ENCODE peak calls at places on chromosome 1, in six cellular contexts. One of them, this sample, is unnamed. For H3K36me3, the result is how much of the 10 kb centered on the place peaks cover.

GRCh38 chr1:169874229-169874628 is 19.5 kb downstream of the SCYL3 start:
- DNase-seq in kidney epithelial cell: no peak
- DNase-seq in bronchial epithelial cell: peak
- DNase-seq in left lung: no peak
- DNase-seq in tibial nerve: no peak
- DNase-seq in keratinocyte: no peak
- DNase-seq in this sample: peak

GRCh38 chr1:181352695-181353094 is 130.6 kb upstream of the CACNA1E start:
- DNase-seq in kidney epithelial cell: no peak
- DNase-seq in bronchial epithelial cell: no peak
- DNase-seq in left lung: no peak
- DNase-seq in tibial nerve: no peak
- DNase-seq in keratinocyte: no peak
- DNase-seq in this sample: no peak

GRCh38 chr1:164557270-164557669 is 1.7 kb upstream of the PBX1 start:
- DNase-seq in kidney epithelial cell: no peak
- DNase-seq in bronchial epithelial cell: peak
- DNase-seq in left lung: no peak
- DNase-seq in tibial nerve: no peak
- DNase-seq in keratinocyte: no peak
- DNase-seq in this sample: no peak

GRCh38 chr1:175498002-175498401 is 245.4 kb downstream of the TNR start:
- DNase-seq in kidney epithelial cell: no peak
- DNase-seq in bronchial epithelial cell: peak
- DNase-seq in left lung: no peak
- DNase-seq in tibial nerve: no peak
- DNase-seq in keratinocyte: no peak
- DNase-seq in this sample: no peak

GRCh38 chr1:65165269-65166002 is 17.4 kb downstream of the AK4 start:
- DNase-seq in kidney epithelial cell: no peak
- DNase-seq in bronchial epithelial cell: no peak
- DNase-seq in left lung: no peak
- DNase-seq in tibial nerve: no peak
- DNase-seq in keratinocyte: no peak
- DNase-seq in this sample: no peak

GRCh38 chr1:62466982-62467532 is 30.2 kb downstream of the USP1 start:
- DNase-seq in kidney epithelial cell: no peak
- DNase-seq in bronchial epithelial cell: no peak
- DNase-seq in left lung: no peak
- DNase-seq in tibial nerve: no peak
- DNase-seq in keratinocyte: no peak
- DNase-seq in this sample: no peak

GRCh38 chr1:30417701-30418425 is 305.5 kb downstream of the MATN1 start:
- DNase-seq in kidney epithelial cell: no peak
- DNase-seq in bronchial epithelial cell: no peak
- DNase-seq in left lung: no peak
- DNase-seq in tibial nerve: no peak
- DNase-seq in keratinocyte: no peak
- DNase-seq in this sample: no peak

GRCh38 chr1:55611123-55611522 is 396.0 kb upstream of the USP24 start:
- DNase-seq in kidney epithelial cell: no peak
- DNase-seq in bronchial epithelial cell: no peak
- DNase-seq in left lung: no peak
- DNase-seq in tibial nerve: no peak
- DNase-seq in keratinocyte: no peak
- DNase-seq in this sample: no peak

GRCh38 chr1:28249879-28250295 is 9.4 kb upstream of the SESN2 start:
- DNase-seq in kidney epithelial cell: no peak
- DNase-seq in bronchial epithelial cell: peak
- DNase-seq in left lung: no peak
- DNase-seq in tibial nerve: no peak
- DNase-seq in keratinocyte: no peak
- DNase-seq in this sample: no peak

GRCh38 chr1:193069748-193070394 is 10.5 kb downstream of the RO60 start:
- DNase-seq in kidney epithelial cell: no peak
- DNase-seq in bronchial epithelial cell: no peak
- DNase-seq in left lung: no peak
- DNase-seq in tibial nerve: no peak
- DNase-seq in keratinocyte: no peak
- DNase-seq in this sample: no peak

GRCh38 chr1:228647523-228648444 is 87.5 kb upstream of the RHOU start:
- DNase-seq in kidney epithelial cell: peak
- DNase-seq in bronchial epithelial cell: peak
- DNase-seq in left lung: peak
- DNase-seq in tibial nerve: no peak
- DNase-seq in keratinocyte: peak
- DNase-seq in this sample: no peak

GRCh38 chr1:229024528-229025119 is 246.3 kb upstream of the RAB4A start:
- DNase-seq in kidney epithelial cell: peak
- DNase-seq in bronchial epithelial cell: peak
- DNase-seq in left lung: no peak
- DNase-seq in tibial nerve: no peak
- DNase-seq in keratinocyte: peak
- DNase-seq in this sample: peak

GRCh38 chr1:234676103-234676594 is 66.2 kb upstream of the IRF2BP2 start:
- DNase-seq in kidney epithelial cell: peak
- DNase-seq in bronchial epithelial cell: peak
- DNase-seq in left lung: peak
- DNase-seq in tibial nerve: peak
- DNase-seq in keratinocyte: no peak
- DNase-seq in this sample: no peak

GRCh38 chr1:201898992-201899391 is 10.3 kb downstream of the SHISA4 start:
- DNase-seq in kidney epithelial cell: no peak
- DNase-seq in bronchial epithelial cell: no peak
- DNase-seq in left lung: peak
- DNase-seq in tibial nerve: no peak
- DNase-seq in keratinocyte: no peak
- DNase-seq in this sample: no peak

GRCh38 chr1:114756949-114757454 is 782 bp downstream of the CSDE1 start:
- DNase-seq in kidney epithelial cell: no peak
- DNase-seq in bronchial epithelial cell: peak
- DNase-seq in left lung: peak
- DNase-seq in tibial nerve: peak
- DNase-seq in keratinocyte: no peak
- DNase-seq in this sample: no peak

GRCh38 chr1:77762072-77762476 is 2.4 kb upstream of the USP33 start:
- DNase-seq in kidney epithelial cell: no peak
- DNase-seq in bronchial epithelial cell: peak
- DNase-seq in left lung: no peak
- DNase-seq in tibial nerve: no peak
- DNase-seq in keratinocyte: peak
- DNase-seq in this sample: no peak

GRCh38 chr1:47434051-47434842 is 3.6 kb upstream of the FOXD2 start:
- DNase-seq in kidney epithelial cell: no peak
- DNase-seq in bronchial epithelial cell: peak
- DNase-seq in left lung: peak
- DNase-seq in tibial nerve: peak
- DNase-seq in keratinocyte: no peak
- DNase-seq in this sample: no peak

GRCh38 chr1:235525314-235525713 is 21.1 kb upstream of the B3GALNT2 start:
- DNase-seq in kidney epithelial cell: no peak
- DNase-seq in bronchial epithelial cell: no peak
- DNase-seq in left lung: no peak
- DNase-seq in tibial nerve: no peak
- DNase-seq in keratinocyte: no peak
- DNase-seq in this sample: no peak

GRCh38 chr1:41500781-41501518 is 16.5 kb upstream of the EDN2 start:
- DNase-seq in kidney epithelial cell: no peak
- DNase-seq in bronchial epithelial cell: peak
- DNase-seq in left lung: no peak
- DNase-seq in tibial nerve: no peak
- DNase-seq in keratinocyte: no peak
- DNase-seq in this sample: no peak

GRCh38 chr1:12339861-12340557 is 110.2 kb downstream of the VPS13D start:
- DNase-seq in kidney epithelial cell: no peak
- DNase-seq in bronchial epithelial cell: no peak
- DNase-seq in left lung: no peak
- DNase-seq in tibial nerve: no peak
- DNase-seq in keratinocyte: no peak
- DNase-seq in this sample: no peak

GRCh38 chr1:151222130-151222529 is 23.8 kb downstream of the PIP5K1A start:
- DNase-seq in kidney epithelial cell: no peak
- DNase-seq in bronchial epithelial cell: no peak
- DNase-seq in left lung: no peak
- DNase-seq in tibial nerve: no peak
- DNase-seq in keratinocyte: no peak
- DNase-seq in this sample: no peak

GRCh38 chr1:162390396-162391185 is 9.1 kb downstream of the C1orf226 start:
- DNase-seq in kidney epithelial cell: no peak
- DNase-seq in bronchial epithelial cell: no peak
- DNase-seq in left lung: no peak
- DNase-seq in tibial nerve: no peak
- DNase-seq in keratinocyte: no peak
- DNase-seq in this sample: no peak

GRCh38 chr1:202227273-202227672 is 33.7 kb downstream of the LGR6 start:
- DNase-seq in kidney epithelial cell: no peak
- DNase-seq in bronchial epithelial cell: no peak
- DNase-seq in left lung: no peak
- DNase-seq in tibial nerve: no peak
- DNase-seq in keratinocyte: no peak
- DNase-seq in this sample: no peak

GRCh38 chr1:95660736-95661135 is 426.7 kb downstream of the RWDD3 start:
- DNase-seq in kidney epithelial cell: no peak
- DNase-seq in bronchial epithelial cell: no peak
- DNase-seq in left lung: no peak
- DNase-seq in tibial nerve: no peak
- DNase-seq in keratinocyte: no peak
- DNase-seq in this sample: no peak

GRCh38 chr1:22280526-22280925 is 137.6 kb upstream of the WNT4 start:
- DNase-seq in kidney epithelial cell: no peak
- DNase-seq in bronchial epithelial cell: no peak
- DNase-seq in left lung: no peak
- DNase-seq in tibial nerve: no peak
- DNase-seq in keratinocyte: no peak
- DNase-seq in this sample: no peak

GRCh38 chr1:30892671-30893073 is 15.9 kb downstream of the SDC3 start:
- DNase-seq in kidney epithelial cell: no peak
- DNase-seq in bronchial epithelial cell: no peak
- DNase-seq in left lung: no peak
- DNase-seq in tibial nerve: no peak
- DNase-seq in keratinocyte: no peak
- DNase-seq in this sample: no peak

GRCh38 chr1:209490013-209490412 is 93.5 kb upstream of the CAMK1G start:
- DNase-seq in kidney epithelial cell: no peak
- DNase-seq in bronchial epithelial cell: peak
- DNase-seq in left lung: no peak
- DNase-seq in tibial nerve: no peak
- DNase-seq in keratinocyte: no peak
- DNase-seq in this sample: no peak

GRCh38 chr1:148379170-148379500 is 104.0 kb downstream of the PPIAL4G start:
- DNase-seq in kidney epithelial cell: no peak
- DNase-seq in bronchial epithelial cell: no peak
- DNase-seq in left lung: peak
- DNase-seq in tibial nerve: no peak
- DNase-seq in keratinocyte: no peak
- DNase-seq in this sample: no peak

GRCh38 chr1:229027622-229028182 is 243.2 kb upstream of the RAB4A start:
- DNase-seq in kidney epithelial cell: no peak
- DNase-seq in bronchial epithelial cell: peak
- DNase-seq in left lung: no peak
- DNase-seq in tibial nerve: peak
- DNase-seq in keratinocyte: no peak
- DNase-seq in this sample: no peak

GRCh38 chr1:41611068-41611931 is 126.8 kb upstream of the EDN2 start:
- DNase-seq in kidney epithelial cell: no peak
- DNase-seq in bronchial epithelial cell: no peak
- DNase-seq in left lung: no peak
- DNase-seq in tibial nerve: no peak
- DNase-seq in keratinocyte: no peak
- DNase-seq in this sample: no peak

GRCh38 chr1:6384962-6385672 is 8.4 kb downstream of the ACOT7 start:
- DNase-seq in kidney epithelial cell: no peak
- DNase-seq in bronchial epithelial cell: no peak
- DNase-seq in left lung: no peak
- DNase-seq in tibial nerve: no peak
- DNase-seq in keratinocyte: no peak
- DNase-seq in this sample: no peak

GRCh38 chr1:51908499-51908898 is 30.0 kb upstream of the NRDC start:
- DNase-seq in kidney epithelial cell: no peak
- DNase-seq in bronchial epithelial cell: no peak
- DNase-seq in left lung: no peak
- DNase-seq in tibial nerve: no peak
- DNase-seq in keratinocyte: no peak
- DNase-seq in this sample: no peak

GRCh38 chr1:36542024-36542961 is 59.6 kb upstream of the CSF3R start:
- DNase-seq in kidney epithelial cell: no peak
- DNase-seq in bronchial epithelial cell: no peak
- DNase-seq in left lung: no peak
- DNase-seq in tibial nerve: no peak
- DNase-seq in keratinocyte: no peak
- DNase-seq in this sample: no peak

GRCh38 chr1:99786751-99787501 is 20.5 kb upstream of the FRRS1 start:
- DNase-seq in kidney epithelial cell: no peak
- DNase-seq in bronchial epithelial cell: no peak
- DNase-seq in left lung: no peak
- DNase-seq in tibial nerve: no peak
- DNase-seq in keratinocyte: no peak
- DNase-seq in this sample: no peak
- H3K4me3 ChIP-seq in kidney epithelial cell: no peak
- H3K4me3 ChIP-seq in bronchial epithelial cell: no peak
- H3K4me3 ChIP-seq in left lung: no peak
- H3K4me3 ChIP-seq in tibial nerve: no peak
- H3K4me3 ChIP-seq in keratinocyte: no peak
- H3K4me3 ChIP-seq in this sample: no peak

GRCh38 chr1:246608616-246609376 is 42.5 kb downstream of the CNST start:
- DNase-seq in kidney epithelial cell: peak
- DNase-seq in bronchial epithelial cell: peak
- DNase-seq in left lung: peak
- DNase-seq in tibial nerve: peak
- DNase-seq in keratinocyte: peak
- DNase-seq in this sample: peak
- TF ChIP-seq CTCF in kidney epithelial cell: peak
- TF ChIP-seq CTCF in bronchial epithelial cell: peak
- TF ChIP-seq CTCF in left lung: peak
- TF ChIP-seq CTCF in tibial nerve: no peak
- TF ChIP-seq CTCF in keratinocyte: peak
- TF ChIP-seq CTCF in this sample: peak

GRCh38 chr1:40266786-40267535 is 8.9 kb downstream of the ZMPSTE24 start:
- DNase-seq in kidney epithelial cell: no peak
- DNase-seq in bronchial epithelial cell: peak
- DNase-seq in left lung: no peak
- DNase-seq in tibial nerve: no peak
- DNase-seq in keratinocyte: no peak
- DNase-seq in this sample: no peak
- H3K36me3 ChIP-seq in kidney epithelial cell: under half
- H3K36me3 ChIP-seq in bronchial epithelial cell: under half
- H3K36me3 ChIP-seq in left lung: half or more
- H3K36me3 ChIP-seq in tibial nerve: under half
- H3K36me3 ChIP-seq in keratinocyte: under half
- H3K36me3 ChIP-seq in this sample: under half

DNA sequence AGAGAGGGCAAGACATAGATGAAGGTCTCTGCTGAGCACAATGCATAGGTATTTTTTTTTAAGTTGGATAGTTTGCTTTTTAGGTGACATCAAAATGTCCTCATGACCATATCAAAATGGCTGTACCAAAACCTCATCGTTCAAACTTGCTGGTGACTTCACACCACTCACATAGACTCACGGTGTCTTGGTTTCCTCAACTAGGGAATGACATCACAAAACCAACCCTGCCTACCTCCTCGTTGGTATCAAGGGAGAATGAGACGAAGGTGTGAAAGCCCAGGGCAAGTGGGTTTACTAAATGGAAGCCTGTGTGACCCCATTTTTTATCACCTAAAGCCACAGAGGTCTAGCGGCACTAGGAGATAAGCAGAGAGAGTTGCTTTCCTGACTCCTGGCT is 1.6 kb downstream of the PIGR start:
- DNase-seq in kidney epithelial cell: no peak
- DNase-seq in bronchial epithelial cell: no peak
- DNase-seq in left lung: no peak
- DNase-seq in tibial nerve: no peak
- DNase-seq in keratinocyte: no peak
- DNase-seq in this sample: no peak
- H3K4me3 ChIP-seq in kidney epithelial cell: no peak
- H3K4me3 ChIP-seq in bronchial epithelial cell: no peak
- H3K4me3 ChIP-seq in left lung: peak
- H3K4me3 ChIP-seq in tibial nerve: no peak
- H3K4me3 ChIP-seq in keratinocyte: no peak
- H3K4me3 ChIP-seq in this sample: no peak

This sample was measured in BJ.